ENCODE peak calls at places on chromosomes 11 and 22, in four cellular contexts. B is upper lobe of left lung, F is amygdala, M is thoracic aorta. P is an unnamed sample.

GRCh38 chr22:23229646-23230045 is 49.3 kb downstream of the BCR start:
- DNase-seq in B (no peak), F (no peak), M (no peak), P (no peak)

GRCh38 chr22:43313497-43314474 is 29.4 kb downstream of the SCUBE1 start:
- DNase-seq in B (no peak), F (no peak), M (no peak), P (peak)

GRCh38 chr22:22248878-22249277 is 4.3 kb downstream of the VPREB1 start:
- DNase-seq in B (no peak), F (no peak), M (no peak), P (no peak)

GRCh38 chr11:87358461-87358860 is 320.7 kb downstream of the TMEM135 start:
- DNase-seq in B (no peak), F (no peak), M (no peak), P (no peak)

GRCh38 chr11:129960216-129961214 is 42.1 kb downstream of the PRDM10 start:
- DNase-seq in B (no peak), F (no peak), M (no peak), P (peak)

GRCh38 chr11:80733776-80734175 is 1292.9 kb upstream of the TENM4 start:
- DNase-seq in B (no peak), F (no peak), M (no peak), P (no peak)

GRCh38 chr11:1041936-1042608 is 5.6 kb upstream of the MUC6 start:
- DNase-seq in B (peak), F (no peak), M (no peak), P (no peak)

GRCh38 chr11:76408171-76408965 is 27.2 kb downstream of the GVQW3 start:
- DNase-seq in B (no peak), F (no peak), M (no peak), P (no peak)